ENCODE peak calls at places on chromosomes 7 and 10, in four cellular contexts. L is K562, H is GM12878, V is HepG2. S is an unnamed sample.

GRCh38 chr7:50147952-50148351 is 54.9 kb upstream of the ZPBP start:
- DNase-seq in L (no peak), H (no peak), V (no peak), S (no peak)

GRCh38 chr10:16116404-16117304 is 256.3 kb upstream of the MINDY3 start:
- DNase-seq in L (peak; percentile 15), H (peak; percentile 3), V (peak; percentile 52), S (peak; percentile 33)

GRCh38 chr10:7788640-7789335 is 811 bp downstream of the ATP5F1C start:
- DNase-seq in L (peak; percentile 18), H (no peak), V (peak; percentile 28), S (peak; percentile 14)

GRCh38 chr10:104274762-104275721 is 6.1 kb downstream of the GSTO2 start:
- DNase-seq in L (peak; percentile 60), H (no peak), V (no peak), S (peak; percentile 50)

GRCh38 chr7:19491821-19492452 is 216.9 kb downstream of the POLR1F start:
- DNase-seq in L (peak; percentile 7), H (no peak), V (no peak), S (peak; percentile 54)

GRCh38 chr7:21300692-21301091 is 127.2 kb upstream of the SP4 start:
- DNase-seq in L (peak; percentile 8), H (no peak), V (peak; percentile 6), S (no peak)

GRCh38 chr7:66281678-66282593 is 76.8 kb downstream of the TPST1 start:
- DNase-seq in L (peak; percentile 25), H (no peak), V (peak; percentile 6), S (peak; percentile 14)

GRCh38 chr10:60524541-60524940 is 134.9 kb upstream of the ANK3 start:
- DNase-seq in L (no peak), H (no peak), V (no peak), S (no peak)

GRCh38 chr7:155864991-155865690 is 52.9 kb upstream of the SHH start:
- DNase-seq in L (no peak), H (no peak), V (no peak), S (no peak)

GRCh38 chr7:73351447-73352167 is 23.6 kb downstream of the FKBP6 start:
- DNase-seq in L (no peak), H (no peak), V (no peak), S (peak; percentile 71)

GRCh38 chr10:8048281-8049008 is 6.0 kb upstream of the GATA3 start:
- DNase-seq in L (no peak), H (no peak), V (no peak), S (no peak)

GRCh38 chr7:157653827-157654207 is 317.0 kb downstream of the DNAJB6 start:
- DNase-seq in L (no peak), H (no peak), V (no peak), S (no peak)

GRCh38 chr7:157401567-157402387 is 65.0 kb downstream of the DNAJB6 start:
- DNase-seq in L (peak; percentile 60), H (no peak), V (no peak), S (no peak)

GRCh38 chr10:126734957-126735356 is 64.5 kb upstream of the C10orf90 start:
- DNase-seq in L (no peak), H (no peak), V (peak; percentile 46), S (no peak)

GRCh38 chr7:157834501-157835143 is 497.8 kb downstream of the DNAJB6 start:
- DNase-seq in L (no peak), H (no peak), V (no peak), S (no peak)

GRCh38 chr7:71482284-71482683 is 350.3 kb downstream of the GALNT17 start:
- DNase-seq in L (no peak), H (no peak), V (no peak), S (no peak)

GRCh38 chr7:2811476-2812118 is 32.5 kb downstream of the GNA12 start:
- DNase-seq in L (no peak), H (no peak), V (peak; percentile 70), S (no peak)

GRCh38 chr10:87767253-87767652 is 50.8 kb downstream of the ATAD1 start:
- DNase-seq in L (no peak), H (no peak), V (no peak), S (no peak)

GRCh38 chr7:37000514-37000913 is 276.2 kb upstream of the AOAH start:
- DNase-seq in L (no peak), H (no peak), V (no peak), S (no peak)

GRCh38 chr7:47188653-47189315 is 393.1 kb downstream of the TNS3 start:
- DNase-seq in L (peak; percentile 30), H (no peak), V (no peak), S (no peak)

GRCh38 chr7:16592395-16592794 is 53.2 kb downstream of the ANKMY2 start:
- DNase-seq in L (no peak), H (no peak), V (no peak), S (no peak)

GRCh38 chr7:17369686-17370426 is 71.4 kb downstream of the AHR start:
- DNase-seq in L (no peak), H (no peak), V (peak; percentile 7), S (no peak)

GRCh38 chr10:31102421-31102820 is 70.8 kb upstream of the ZNF438 start:
- DNase-seq in L (no peak), H (no peak), V (no peak), S (no peak)

GRCh38 chr7:135342887-135343286 is 109.2 kb downstream of the STRA8 start:
- DNase-seq in L (no peak), H (no peak), V (no peak), S (no peak)

GRCh38 chr7:97275475-97275874 is 158.0 kb downstream of the SDHAF3 start:
- DNase-seq in L (no peak), H (no peak), V (no peak), S (no peak)

GRCh38 chr7:66187894-66188293 is 17.2 kb upstream of the TPST1 start:
- DNase-seq in L (no peak), H (no peak), V (no peak), S (no peak)

GRCh38 chr7:134040988-134041387 is 86.2 kb upstream of the LRGUK start:
- DNase-seq in L (no peak), H (no peak), V (no peak), S (no peak)

GRCh38 chr7:126368-126767 is 66.0 kb upstream of the FAM20C start:
- DNase-seq in L (no peak), H (no peak), V (no peak), S (no peak)

GRCh38 chr7:151382079-151382885 is 27.6 kb downstream of the WDR86 start:
- DNase-seq in L (no peak), H (no peak), V (no peak), S (no peak)

GRCh38 chr10:59611048-59611447 is 98.6 kb downstream of the SLC16A9 start:
- DNase-seq in L (no peak), H (no peak), V (no peak), S (no peak)

GRCh38 chr10:4440260-4440659 is 385.7 kb upstream of the AKR1E2 start:
- DNase-seq in L (no peak), H (no peak), V (no peak), S (no peak)

GRCh38 chr10:117476716-117477115 is 65.8 kb upstream of the EMX2 start:
- DNase-seq in L (no peak), H (no peak), V (no peak), S (no peak)

GRCh38 chr10:123429631-123430257 is 236.4 kb upstream of the GPR26 start:
- DNase-seq in L (no peak), H (no peak), V (no peak), S (no peak)

GRCh38 chr10:60643874-60644273 is 134.4 kb upstream of the CDK1 start:
- DNase-seq in L (no peak), H (no peak), V (no peak), S (no peak)

DNA sequence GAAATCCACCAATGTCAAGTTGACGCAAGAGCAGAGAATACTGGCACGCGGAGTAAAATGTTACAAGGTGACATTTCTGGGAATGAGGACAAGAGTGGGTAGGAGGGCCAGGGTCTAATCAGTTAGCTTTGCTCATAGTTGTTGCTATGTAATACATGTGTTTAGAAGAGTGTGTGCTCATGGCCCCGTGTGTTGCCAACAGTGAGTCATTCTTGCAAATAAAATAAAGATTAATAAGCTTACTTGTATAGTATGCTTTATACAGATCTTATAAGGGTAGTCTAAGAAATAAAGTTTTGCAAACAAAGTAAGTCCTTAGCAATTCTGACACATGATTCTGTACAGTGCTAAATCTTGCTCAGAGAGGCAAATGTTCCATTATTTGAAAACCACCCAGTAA is 64.5 kb downstream of the DNMBP start:
- DNase-seq in L (no peak), H (no peak), V (no peak), S (peak; percentile 88)
- H3K27ac ChIP-seq in L (no peak overlapping the region), H (no peak overlapping the region), V (no peak overlapping the region), S (peak overlapping the region; percentile 69)

GRCh38 chr7:127782550-127783266 is 130.7 kb downstream of the SND1 start:
- DNase-seq in L (no peak), H (no peak), V (no peak), S (no peak)
- TF ChIP-seq MYC in L (no peak), H (no peak), V (no peak), S (no peak)

GRCh38 chr10:22244855-22245254 is 27.0 kb upstream of the EBLN1 start:
- DNase-seq in L (no peak), H (no peak), V (no peak), S (no peak)

GRCh38 chr10:22246680-22247391 is 29.0 kb upstream of the EBLN1 start:
- DNase-seq in L (no peak), H (no peak), V (peak; percentile 13), S (peak; percentile 79)

GRCh38 chr10:22250897-22251605 is 33.2 kb upstream of the EBLN1 start:
- DNase-seq in L (no peak), H (no peak), V (no peak), S (peak; percentile 43)

GRCh38 chr10:22245567-22245966 is 27.8 kb upstream of the EBLN1 start:
- DNase-seq in L (no peak), H (no peak), V (no peak), S (peak; percentile 35)

DNA sequence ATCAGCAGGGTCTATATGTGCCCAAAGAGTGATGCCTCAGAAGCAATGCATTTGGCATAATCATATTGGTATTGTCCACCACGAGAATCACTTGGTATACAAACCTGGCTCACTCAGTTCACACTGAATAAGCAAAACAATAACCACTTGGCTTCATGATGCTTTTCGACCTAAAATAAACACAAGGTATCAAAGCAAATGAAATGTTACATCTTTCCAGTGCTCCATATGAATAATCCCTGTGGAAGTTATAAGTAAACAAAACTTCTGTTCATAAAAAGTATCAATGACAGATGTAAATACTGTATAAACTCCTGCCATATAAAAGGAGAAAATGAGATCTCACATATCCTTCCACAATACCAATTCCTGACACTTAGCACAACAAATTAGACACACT is 29.8 kb upstream of the EBLN1 start:
- DNase-seq in L (no peak), H (no peak), V (no peak), S (no peak)
- H2AFZ ChIP-seq in L (peak overlapping the region; percentile 93), H (no peak overlapping the region), V (no peak overlapping the region), S (peak overlapping the region; percentile 64)

GRCh38 chr10:100841528-100841927 is 71.2 kb upstream of the SLF2 start:
- DNase-seq in L (no peak), H (no peak), V (no peak), S (no peak)
- H3K27ac ChIP-seq in L (no peak overlapping the region), H (no peak overlapping the region), V (no peak overlapping the region), S (no peak overlapping the region)

DNA sequence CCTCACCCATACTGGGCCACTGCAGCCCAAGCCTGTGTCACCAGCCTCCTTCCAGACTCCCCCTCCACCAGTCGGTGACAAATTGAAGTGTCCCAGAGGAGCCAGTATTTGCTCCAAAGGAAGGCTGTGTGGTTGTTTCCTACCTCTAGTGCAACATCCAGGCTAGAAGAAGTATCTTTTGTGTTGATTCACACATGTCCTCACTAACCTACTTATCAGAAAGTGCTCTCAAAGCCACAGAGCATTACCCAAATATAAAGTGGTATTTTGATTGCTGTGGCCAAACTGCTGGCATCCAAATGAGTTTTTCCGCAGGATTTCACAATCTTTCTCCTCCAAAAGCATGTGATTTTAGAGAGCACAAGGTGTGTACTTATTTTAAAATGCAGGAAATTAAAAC is 134.8 kb downstream of the CUL2 start:
- DNase-seq in L (no peak), H (no peak), V (no peak), S (no peak)
- TF ChIP-seq MYC in L (no peak), H (no peak), V (no peak), S (no peak)

GRCh38 chr7:9026121-9026520 is 592.7 kb downstream of the NXPH1 start:
- DNase-seq in L (no peak), H (no peak), V (no peak), S (no peak)
- H2AFZ ChIP-seq in L (no peak overlapping the region), H (no peak overlapping the region), V (no peak overlapping the region), S (no peak overlapping the region)

S was measured in endothelial cell of umbilical vein.